ENCODE peak calls at places on chromosome 6, in seven cellular contexts. A is neuronal stem cell, B is mesendoderm, R is H9, G is IMR-90, O is mesenchymal stem cell, X is H1. V is an unnamed sample.

GRCh38 chr6:113856011-113856551 is 1.1 kb upstream of the MARCKS start:
- DNase-seq in A (peak), O (peak), R (peak), X (no peak), B (peak), G (peak), V (peak)

GRCh38 chr6:48229849-48230248 is 118.9 kb upstream of the PTCHD4 start:
- DNase-seq in R (no peak), X (no peak), G (no peak), A (no peak), B (no peak), O (no peak), V (no peak)

GRCh38 chr6:115796061-115796460 is 264.6 kb downstream of the FRK start:
- DNase-seq in R (no peak), X (no peak), A (no peak), G (no peak), B (no peak), O (no peak), V (peak)

GRCh38 chr6:7909323-7910276 is 988 bp downstream of the TXNDC5 start:
- DNase-seq in R (peak), G (peak), B (peak), X (peak), A (peak), O (peak), V (peak)

GRCh38 chr6:4164043-4164442 is 28.7 kb upstream of the ECI2 start:
- DNase-seq in O (no peak), B (no peak), X (no peak), A (no peak), R (no peak), G (peak), V (no peak)

GRCh38 chr6:47654255-47654654 is 44.1 kb upstream of the ADGRF4 start:
- DNase-seq in G (no peak), R (no peak), B (no peak), A (no peak), O (no peak), X (no peak), V (no peak)

GRCh38 chr6:37783025-37783825 is 36.3 kb upstream of the ZFAND3 start:
- DNase-seq in A (no peak), O (no peak), X (peak), G (peak), B (peak), R (peak), V (no peak)

GRCh38 chr6:165663736-165664552 is 903 bp upstream of the PDE10A start:
- DNase-seq in X (peak), A (peak), R (peak), O (peak), G (no peak), B (peak), V (peak)

GRCh38 chr6:142773859-142774258 is 171.1 kb downstream of the HIVEP2 start:
- DNase-seq in O (no peak), B (no peak), R (no peak), G (no peak), X (no peak), A (no peak), V (no peak)

GRCh38 chr6:108735310-108735990 is 112.8 kb upstream of the ARMC2 start:
- DNase-seq in G (no peak), R (no peak), A (no peak), B (no peak), O (no peak), X (no peak), V (peak)
- H4K8ac ChIP-seq in G (peak), R (no peak), A (no peak), B (no peak), O (no peak), X (no peak), V (peak)

DNA sequence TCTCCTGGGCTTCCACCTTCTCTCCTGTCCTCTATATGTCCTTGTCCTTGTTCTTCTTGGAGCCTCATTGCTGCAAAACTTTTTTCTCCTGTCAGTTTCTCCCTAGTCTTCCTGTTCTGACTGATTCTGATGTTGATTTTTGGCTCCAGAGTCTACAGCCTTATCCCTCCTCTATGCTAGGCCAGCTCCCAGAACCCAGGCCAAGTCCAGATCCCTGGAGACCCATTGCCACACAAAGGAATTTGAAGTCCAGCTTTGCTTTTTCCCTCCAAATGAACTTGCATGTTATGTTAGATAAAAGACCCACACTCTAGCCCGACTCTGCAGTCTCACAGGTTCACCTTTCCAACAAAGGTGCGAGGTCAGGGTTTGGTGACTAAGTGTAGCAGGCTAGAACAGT is 203.1 kb downstream of the FNDC1 start:
- DNase-seq in X (no peak), G (no peak), R (no peak), O (no peak), B (no peak), A (no peak), V (no peak)
- H4K8ac ChIP-seq in X (no peak), G (no peak), R (no peak), O (no peak), B (no peak), A (no peak), V (no peak)

DNA sequence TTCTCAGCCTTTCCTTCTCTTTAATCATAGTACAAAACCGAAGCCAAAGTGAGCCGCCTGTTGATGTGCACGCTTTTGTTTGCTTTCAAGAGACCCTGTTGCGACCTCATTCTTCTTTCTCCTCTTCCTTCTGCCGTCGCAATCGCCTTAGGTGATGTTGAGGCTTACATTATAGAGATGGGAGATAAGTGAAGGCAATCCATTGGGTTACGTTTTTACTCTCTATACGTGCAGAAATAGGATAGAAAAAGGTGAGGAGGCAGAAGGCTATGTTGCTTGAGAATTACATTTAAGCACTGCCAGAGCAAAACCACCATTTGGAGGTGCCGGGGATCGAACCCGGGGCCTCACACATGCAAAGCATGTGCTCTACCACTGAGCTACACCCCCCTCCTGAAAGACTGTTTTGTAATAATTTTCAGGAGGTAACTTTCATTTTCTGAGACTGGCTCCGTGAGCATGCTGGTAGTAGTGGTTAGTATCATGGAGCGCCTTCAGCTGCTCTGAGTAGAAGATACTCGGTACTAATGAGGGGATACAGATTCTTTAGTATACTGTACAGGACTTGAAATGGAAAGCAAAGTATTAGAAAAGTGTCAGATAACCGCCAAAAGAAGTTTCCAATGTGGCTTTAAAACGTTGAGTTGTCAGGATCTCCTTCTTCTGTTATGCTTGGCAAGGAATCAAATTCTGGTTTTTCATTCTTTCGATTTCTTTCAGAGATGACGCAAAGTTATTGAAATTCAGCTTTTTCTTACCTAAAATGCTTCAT is 165.6 kb downstream of the TRIM27 start:
- DNase-seq in A (no peak), B (peak), G (peak), X (peak), O (no peak), R (peak), V (peak)
- H4K8ac ChIP-seq in A (no peak), B (no peak), G (no peak), X (no peak), O (no peak), R (no peak), V (no peak)

GRCh38 chr6:156943816-156944215 is 166.6 kb downstream of the ARID1B start:
- DNase-seq in G (no peak), B (no peak), A (no peak), X (no peak), R (no peak), O (no peak), V (no peak)
- H4K8ac ChIP-seq in G (no peak), B (no peak), A (no peak), X (no peak), R (no peak), O (no peak), V (no peak)

DNA sequence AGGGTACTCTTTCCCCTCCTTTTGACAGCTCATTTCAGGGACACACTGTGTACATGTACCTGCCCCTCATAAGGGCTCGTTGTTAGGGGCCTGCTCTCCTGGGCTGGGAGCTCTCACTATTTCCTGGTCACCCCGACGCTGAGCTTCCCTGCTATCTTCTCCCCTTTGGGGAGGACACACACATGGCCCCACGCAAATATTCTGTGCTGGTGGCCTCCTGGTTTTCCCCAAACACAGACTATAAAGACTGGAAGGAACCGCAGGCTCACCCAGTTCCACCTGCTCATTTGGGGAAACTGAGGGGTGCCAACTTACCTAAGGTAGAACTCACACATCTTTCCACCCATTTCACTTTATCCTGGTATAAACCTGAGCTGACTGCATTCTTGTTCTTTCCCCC is 301.4 kb upstream of the SUPT3H start:
- DNase-seq in O (no peak), X (no peak), G (no peak), R (no peak), A (no peak), B (no peak), V (no peak)
- H4K8ac ChIP-seq in O (no peak), X (no peak), G (no peak), R (no peak), A (no peak), B (no peak), V (no peak)

GRCh38 chr6:87220997-87221396 is 65.6 kb downstream of the ZNF292 start:
- DNase-seq in X (no peak), G (no peak), R (no peak), O (no peak), A (no peak), B (no peak), V (no peak)

GRCh38 chr6:87222676-87223075 is 67.3 kb downstream of the ZNF292 start:
- DNase-seq in R (no peak), G (no peak), A (no peak), O (no peak), X (no peak), B (no peak), V (no peak)
- H4K8ac ChIP-seq in R (no peak), G (no peak), A (no peak), O (no peak), X (no peak), B (no peak), V (no peak)

GRCh38 chr6:168684471-168684870 is 243.5 kb downstream of the SMOC2 start:
- DNase-seq in O (no peak), R (no peak), A (no peak), G (no peak), X (peak), B (no peak), V (no peak)

GRCh38 chr6:168686339-168686738 is 245.4 kb downstream of the SMOC2 start:
- DNase-seq in O (no peak), A (no peak), G (no peak), R (no peak), X (no peak), B (no peak), V (no peak)

GRCh38 chr6:168684906-168685305 is 243.9 kb downstream of the SMOC2 start:
- DNase-seq in G (no peak), R (no peak), O (no peak), B (no peak), A (no peak), X (no peak), V (no peak)

GRCh38 chr6:168681748-168682147 is 240.8 kb downstream of the SMOC2 start:
- DNase-seq in R (no peak), B (no peak), A (no peak), X (no peak), G (no peak), O (no peak), V (no peak)

DNA sequence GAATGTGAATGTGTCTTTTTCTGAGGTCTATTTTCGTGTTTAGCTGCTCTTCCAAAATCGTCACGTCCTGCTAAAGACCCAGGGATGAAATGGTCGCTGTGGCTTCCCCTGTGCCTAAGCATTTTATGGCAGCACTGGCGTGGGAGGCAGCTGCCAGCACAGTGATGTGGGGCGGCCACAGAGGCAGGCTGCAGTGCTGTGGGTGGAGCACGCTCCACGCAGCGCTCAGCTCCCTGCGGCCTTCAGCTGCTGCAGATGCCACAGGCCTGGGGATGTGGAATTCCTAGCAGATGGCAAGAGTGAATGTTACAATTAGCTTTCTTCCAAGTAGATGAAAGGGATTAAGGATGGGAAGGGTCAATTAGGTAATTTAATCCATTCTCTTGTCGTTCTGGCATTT is 242.6 kb downstream of the SMOC2 start:
- DNase-seq in X (peak), R (no peak), A (peak), G (no peak), O (no peak), B (no peak), V (no peak)
- H4K8ac ChIP-seq in X (no peak), R (no peak), A (no peak), G (no peak), O (no peak), B (no peak), V (peak)

GRCh38 chr6:160261120-160261450 is 2.5 kb upstream of the SLC22A2 start:
- DNase-seq in A (no peak), B (no peak), O (no peak), X (no peak), G (no peak), R (no peak), V (no peak)
- H4K8ac ChIP-seq in A (no peak), B (no peak), O (no peak), X (no peak), G (no peak), R (no peak), V (no peak)

GRCh38 chr6:44060622-44061374 is 66.5 kb downstream of the MRPL14 start:
- DNase-seq in B (no peak), O (no peak), G (no peak), R (no peak), A (no peak), X (no peak), V (no peak)

GRCh38 chr6:44062771-44063560 is 64.3 kb downstream of the MRPL14 start:
- DNase-seq in X (peak), O (no peak), A (no peak), R (peak), B (peak), G (no peak), V (no peak)

GRCh38 chr6:44059359-44060342 is 67.6 kb downstream of the MRPL14 start:
- DNase-seq in X (no peak), B (no peak), G (peak), A (no peak), O (no peak), R (no peak), V (no peak)

GRCh38 chr6:44062105-44062770 is 65.0 kb downstream of the MRPL14 start:
- DNase-seq in X (no peak), G (no peak), O (no peak), R (no peak), B (no peak), A (no peak), V (no peak)

DNA sequence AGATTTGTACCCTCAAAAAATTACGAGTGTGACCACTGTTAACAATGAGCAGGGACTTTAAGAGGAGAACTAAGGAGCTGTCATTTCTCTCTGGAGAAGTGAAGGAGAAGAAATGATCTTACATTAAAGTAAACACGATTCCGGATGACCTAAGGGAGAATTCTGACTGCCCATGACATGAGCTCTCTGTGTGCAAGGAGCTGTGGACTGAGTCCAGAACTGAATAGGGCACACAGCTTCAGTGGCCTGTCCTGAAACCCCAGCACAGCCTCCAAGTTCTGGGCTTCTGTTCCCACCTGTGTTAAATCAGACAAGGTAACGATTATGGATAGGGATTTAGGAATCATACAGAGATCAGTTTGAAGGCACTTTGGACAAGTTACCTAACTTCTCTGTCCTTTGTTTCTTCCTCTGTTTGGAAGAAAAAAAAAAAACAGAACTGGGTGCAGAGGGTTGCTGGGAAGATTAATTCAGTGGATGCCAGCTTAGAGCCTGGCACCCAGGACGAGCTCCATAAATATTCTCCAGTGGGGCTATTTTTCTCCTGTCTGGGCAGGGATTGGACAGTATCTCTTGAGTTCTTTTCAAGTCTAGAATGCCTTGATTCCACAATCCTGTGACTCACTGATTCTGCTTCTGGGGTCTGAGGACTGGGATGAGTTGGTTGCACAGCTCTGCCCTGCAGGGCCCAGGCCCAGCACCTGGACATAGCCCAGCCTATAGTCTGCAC is 65.7 kb downstream of the MRPL14 start:
- DNase-seq in A (no peak), B (no peak), X (no peak), R (no peak), O (peak), G (peak), V (no peak)
- H4K8ac ChIP-seq in A (no peak), B (no peak), X (no peak), R (no peak), O (no peak), G (peak), V (no peak)

DNA sequence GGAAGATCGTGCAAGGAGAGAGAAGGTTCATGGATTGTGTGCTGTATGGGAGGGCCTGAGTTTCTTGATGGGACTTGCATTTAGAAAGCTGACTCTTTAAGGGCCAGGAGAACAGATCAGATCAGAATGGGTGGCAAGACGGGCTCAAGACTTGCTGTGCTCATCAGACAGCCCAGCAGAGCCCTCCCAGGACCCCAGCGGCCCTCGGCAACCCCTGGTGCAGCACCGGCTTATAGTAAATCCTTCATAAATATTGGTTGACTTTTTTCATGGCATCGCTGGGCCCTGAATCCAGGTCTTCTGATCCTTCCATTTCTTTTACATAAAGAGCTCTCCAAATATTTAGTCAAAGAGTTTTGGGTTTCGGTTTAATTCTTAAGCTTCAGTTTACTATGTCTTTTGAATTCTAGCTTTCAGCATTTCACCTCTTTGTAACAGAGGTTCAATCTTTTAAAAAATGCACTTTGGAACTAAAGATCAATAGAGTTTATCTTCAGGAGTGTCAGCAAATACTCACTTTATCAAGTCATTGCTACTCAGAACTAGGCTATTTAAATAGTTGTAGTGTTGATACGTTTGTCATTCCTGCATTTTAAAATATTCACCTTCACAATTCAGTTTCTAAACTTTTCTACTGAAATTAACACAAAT is 205.6 kb downstream of the ZDHHC14 start:
- DNase-seq in A (no peak), X (no peak), O (no peak), B (no peak), G (no peak), R (no peak), V (no peak)
- H4K8ac ChIP-seq in A (no peak), X (no peak), O (no peak), B (no peak), G (no peak), R (no peak), V (no peak)